ENCODE peak calls at places on chromosome X, in six cellular contexts. W, C, A, M, R and J are unnamed samples.

GRCh38 chrX:8728932-8729331 is 3.0 kb downstream of the ANOS1 start:
- DNase-seq in W (no peak), C (peak; percentile 10), A (no peak), M (no peak), R (no peak), J (no peak)

GRCh38 chrX:150572206-150572605 is 3.8 kb downstream of the MTM1 start:
- DNase-seq in W (no peak), C (no peak), A (no peak), M (no peak), R (peak; percentile 46), J (no peak)

GRCh38 chrX:153448556-153449280 is 2.9 kb upstream of the TREX2 start:
- DNase-seq in W (no peak), C (no peak), A (no peak), M (no peak), R (no peak), J (no peak)

GRCh38 chrX:107935664-107936433 is 46.3 kb downstream of the TEX13B start:
- DNase-seq in W (no peak), C (peak; percentile 10), A (no peak), M (no peak), R (peak; percentile 49), J (no peak)

GRCh38 chrX:53282313-53282712 is 929 bp upstream of the IQSEC2 start:
- DNase-seq in W (no peak), C (no peak), A (no peak), M (no peak), R (no peak), J (no peak)

GRCh38 chrX:18938710-18939109 is 45.2 kb downstream of the PHKA2 start:
- DNase-seq in W (no peak), C (no peak), A (no peak), M (no peak), R (peak; percentile 80), J (no peak)

GRCh38 chrX:131895002-131895401 is 128.1 kb upstream of the STK26 start:
- DNase-seq in W (no peak), C (no peak), A (no peak), M (no peak), R (peak; percentile 80), J (no peak)

GRCh38 chrX:137479394-137479793 is 86.5 kb upstream of the ZIC3 start:
- DNase-seq in W (no peak), C (peak; percentile 34), A (no peak), M (no peak), R (no peak), J (no peak)

GRCh38 chrX:132443736-132444135 is 45.1 kb downstream of the MBNL3 start:
- DNase-seq in W (no peak), C (no peak), A (no peak), M (no peak), R (no peak), J (no peak)

GRCh38 chrX:109733658-109734022 is 583 bp upstream of the ACSL4 start:
- DNase-seq in W (no peak), C (no peak), A (no peak), M (no peak), R (no peak), J (no peak)

GRCh38 chrX:70444326-70445196 is at the start of gene DLG3:
- DNase-seq in W (no peak), C (peak; percentile 57), A (no peak), M (no peak), R (peak; percentile 30), J (no peak)

DNA sequence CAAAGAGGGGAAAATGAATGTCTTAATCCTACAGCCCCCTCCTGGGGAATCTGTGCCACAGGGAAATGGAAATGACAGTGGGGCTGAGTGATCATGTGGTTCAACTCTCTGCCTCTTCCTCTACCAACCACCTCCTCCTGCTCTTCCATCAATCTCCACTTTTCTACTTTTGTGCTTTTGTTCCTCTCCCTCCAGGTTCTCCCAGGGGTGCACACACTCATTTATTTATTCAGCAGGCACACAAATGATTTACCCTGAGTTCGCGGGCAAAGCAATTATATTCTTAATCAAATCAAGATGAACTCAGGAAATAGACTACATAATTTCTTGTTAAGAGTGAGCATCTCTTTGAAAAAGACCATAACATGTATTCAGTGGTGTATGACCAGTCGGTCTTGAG is 69.2 kb downstream of the VCX3A start:
- DNase-seq in W (no peak), C (no peak), A (no peak), M (no peak), R (no peak), J (no peak)
- H3K9me3 ChIP-seq in W (no peaks in the 10 kb centered on the region), C (no peaks in the 10 kb centered on the region), A (no peaks in the 10 kb centered on the region), M (no peaks in the 10 kb centered on the region), R (no peaks in the 10 kb centered on the region), J (no peaks in the 10 kb centered on the region)

DNA sequence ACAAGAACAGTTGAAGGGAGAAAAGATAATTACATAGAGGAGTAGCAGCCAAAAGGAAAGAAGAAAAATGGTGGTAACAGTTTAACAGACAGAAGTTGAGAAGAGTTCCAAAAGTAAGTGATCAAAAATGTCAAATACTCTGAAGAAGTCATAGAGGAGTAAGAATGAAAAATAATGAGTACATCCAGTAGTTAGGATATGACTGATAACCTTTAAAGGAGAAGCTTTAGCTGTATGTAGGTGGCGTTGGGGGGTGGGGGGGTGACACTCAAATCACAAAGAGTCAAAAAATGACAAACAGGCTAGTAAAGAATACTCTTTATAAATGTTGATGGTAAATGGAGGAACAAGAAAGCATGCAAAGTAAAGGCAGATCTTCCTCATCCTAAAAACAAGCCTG is 40.6 kb downstream of the RAB33A start:
- DNase-seq in W (no peak), C (no peak), A (no peak), M (no peak), R (no peak), J (no peak)
- H3K36me3 ChIP-seq in W (peaks cover 7% of the 10 kb centered on the region), C (peaks cover 17% of the 10 kb centered on the region), A (no peaks in the 10 kb centered on the region), M (no peaks in the 10 kb centered on the region), R (peaks cover 8% of the 10 kb centered on the region), J (peaks cover 60% of the 10 kb centered on the region)

GRCh38 chrX:54786972-54787371 is 11.1 kb downstream of the ITIH6 start:
- DNase-seq in W (no peak), C (peak; percentile 5), A (no peak), M (no peak), R (peak; percentile 53), J (no peak)
- TF ChIP-seq CTCF in W (no peak), C (no peak), A (no peak), M (peak; percentile 42), R (peak; percentile 50), J (peak; percentile 27)

GRCh38 chrX:71938371-71938770 is 27.7 kb downstream of the NHSL2 start:
- DNase-seq in W (no peak), C (no peak), A (no peak), M (no peak), R (no peak), J (no peak)

GRCh38 chrX:71944369-71944768 is 33.7 kb downstream of the NHSL2 start:
- DNase-seq in W (no peak), C (no peak), A (no peak), M (no peak), R (no peak), J (no peak)

GRCh38 chrX:71941145-71941544 is 30.5 kb downstream of the NHSL2 start:
- DNase-seq in W (no peak), C (no peak), A (no peak), M (no peak), R (no peak), J (no peak)

GRCh38 chrX:71945435-71945834 is 34.8 kb downstream of the NHSL2 start:
- DNase-seq in W (no peak), C (no peak), A (no peak), M (no peak), R (no peak), J (no peak)

GRCh38 chrX:71941771-71942170 is 31.1 kb downstream of the NHSL2 start:
- DNase-seq in W (no peak), C (peak; percentile 33), A (no peak), M (no peak), R (peak; percentile 30), J (peak; percentile 37)
- H3K9me3 ChIP-seq in W (no peaks in the 10 kb centered on the region), C (no peaks in the 10 kb centered on the region), A (no peaks in the 10 kb centered on the region), M (no peaks in the 10 kb centered on the region), R (no peaks in the 10 kb centered on the region), J (no peaks in the 10 kb centered on the region)

GRCh38 chrX:45745479-45745878 is 544.8 kb upstream of the DIPK2B start:
- DNase-seq in W (no peak), C (no peak), A (no peak), M (no peak), R (peak; percentile 5), J (no peak)
- H3K36me3 ChIP-seq in W (no peaks in the 10 kb centered on the region), C (no peaks in the 10 kb centered on the region), A (no peaks in the 10 kb centered on the region), M (no peaks in the 10 kb centered on the region), R (peaks cover 61% of the 10 kb centered on the region), J (no peaks in the 10 kb centered on the region)

GRCh38 chrX:3585719-3586118 is 127.7 kb downstream of the PRKX start:
- DNase-seq in W (no peak), C (no peak), A (no peak), M (no peak), R (no peak), J (no peak)
- TF ChIP-seq CTCF in W (no peak), C (no peak), A (no peak), M (no peak), R (peak; percentile 19), J (no peak)